ENCODE peak calls at places on chromosomes 13 and 19, in eight cellular contexts. One of them, this sample, is unnamed.
A peak's percentile ranks its signal among the peaks of the same experiment; 100 is the strongest.

GRCh38 chr19:30206187-30206586 is 166.0 kb upstream of the ZNF536 start:
- DNase-seq in mucosa of descending colon: no peak
- DNase-seq in mesenchymal stem cell: no peak
- DNase-seq in astrocyte: no peak
- DNase-seq in left ventricle myocardium inferior: no peak
- DNase-seq in right lobe of liver: no peak
- DNase-seq in PC-3: no peak
- DNase-seq in IMR-90: no peak
- DNase-seq in this sample: no peak

GRCh38 chr13:33146843-33147611 is 130.8 kb downstream of the KL start:
- DNase-seq in PC-3: no peak
- DNase-seq in mesenchymal stem cell: no peak
- DNase-seq in IMR-90: no peak
- DNase-seq in right lobe of liver: no peak
- DNase-seq in mucosa of descending colon: no peak
- DNase-seq in left ventricle myocardium inferior: no peak
- DNase-seq in astrocyte: no peak
- DNase-seq in this sample: no peak

GRCh38 chr13:28584873-28585317 is 74.0 kb upstream of the POMP start:
- DNase-seq in right lobe of liver: no peak
- DNase-seq in mucosa of descending colon: no peak
- DNase-seq in PC-3: peak; percentile 48
- DNase-seq in astrocyte: peak; percentile 55
- DNase-seq in mesenchymal stem cell: peak; percentile 40
- DNase-seq in IMR-90: peak; percentile 71
- DNase-seq in left ventricle myocardium inferior: no peak
- DNase-seq in this sample: no peak

GRCh38 chr13:100566543-100566942 is 22.0 kb downstream of the GGACT start:
- DNase-seq in IMR-90: peak; percentile 40
- DNase-seq in left ventricle myocardium inferior: no peak
- DNase-seq in right lobe of liver: no peak
- DNase-seq in mucosa of descending colon: no peak
- DNase-seq in mesenchymal stem cell: no peak
- DNase-seq in astrocyte: peak; percentile 41
- DNase-seq in PC-3: peak; percentile 69
- DNase-seq in this sample: no peak

GRCh38 chr13:39803156-39803555 is 147.7 kb downstream of the COG6 start:
- DNase-seq in mesenchymal stem cell: no peak
- DNase-seq in IMR-90: no peak
- DNase-seq in astrocyte: no peak
- DNase-seq in mucosa of descending colon: no peak
- DNase-seq in PC-3: no peak
- DNase-seq in right lobe of liver: no peak
- DNase-seq in left ventricle myocardium inferior: no peak
- DNase-seq in this sample: no peak

GRCh38 chr19:44869728-44870470 is 21.2 kb upstream of the TOMM40 start:
- DNase-seq in PC-3: peak; percentile 27
- DNase-seq in right lobe of liver: peak; percentile 69
- DNase-seq in left ventricle myocardium inferior: no peak
- DNase-seq in mesenchymal stem cell: peak; percentile 53
- DNase-seq in astrocyte: peak; percentile 92
- DNase-seq in IMR-90: peak; percentile 84
- DNase-seq in mucosa of descending colon: no peak
- DNase-seq in this sample: peak; percentile 32

GRCh38 chr19:784541-784940 is 12.7 kb upstream of the PTBP1 start:
- DNase-seq in mesenchymal stem cell: no peak
- DNase-seq in IMR-90: no peak
- DNase-seq in left ventricle myocardium inferior: no peak
- DNase-seq in PC-3: no peak
- DNase-seq in mucosa of descending colon: no peak
- DNase-seq in astrocyte: no peak
- DNase-seq in right lobe of liver: no peak
- DNase-seq in this sample: no peak

GRCh38 chr13:105991622-105992254 is 543.7 kb downstream of the EFNB2 start:
- DNase-seq in astrocyte: peak; percentile 67
- DNase-seq in IMR-90: peak; percentile 80
- DNase-seq in left ventricle myocardium inferior: no peak
- DNase-seq in right lobe of liver: no peak
- DNase-seq in mesenchymal stem cell: peak; percentile 90
- DNase-seq in PC-3: peak; percentile 86
- DNase-seq in mucosa of descending colon: no peak
- DNase-seq in this sample: peak; percentile 71

GRCh38 chr13:29911781-29912478 is 61.5 kb upstream of the UBL3 start:
- DNase-seq in mesenchymal stem cell: no peak
- DNase-seq in right lobe of liver: no peak
- DNase-seq in mucosa of descending colon: no peak
- DNase-seq in left ventricle myocardium inferior: no peak
- DNase-seq in IMR-90: no peak
- DNase-seq in astrocyte: no peak
- DNase-seq in PC-3: no peak
- DNase-seq in this sample: no peak

GRCh38 chr19:5955638-5955935 is 22.4 kb downstream of the RANBP3 start:
- DNase-seq in PC-3: no peak
- DNase-seq in right lobe of liver: no peak
- DNase-seq in left ventricle myocardium inferior: no peak
- DNase-seq in IMR-90: peak; percentile 47
- DNase-seq in mucosa of descending colon: no peak
- DNase-seq in astrocyte: peak; percentile 51
- DNase-seq in mesenchymal stem cell: peak; percentile 30
- DNase-seq in this sample: no peak

GRCh38 chr19:45182758-45183157 is 4.2 kb downstream of the BLOC1S3 start:
- DNase-seq in IMR-90: no peak
- DNase-seq in mesenchymal stem cell: no peak
- DNase-seq in astrocyte: no peak
- DNase-seq in right lobe of liver: no peak
- DNase-seq in mucosa of descending colon: no peak
- DNase-seq in left ventricle myocardium inferior: no peak
- DNase-seq in PC-3: peak; percentile 79
- DNase-seq in this sample: no peak

GRCh38 chr13:99774644-99775043 is 196.9 kb downstream of the ZIC5 start:
- DNase-seq in left ventricle myocardium inferior: no peak
- DNase-seq in right lobe of liver: no peak
- DNase-seq in astrocyte: no peak
- DNase-seq in mesenchymal stem cell: no peak
- DNase-seq in IMR-90: no peak
- DNase-seq in PC-3: no peak
- DNase-seq in mucosa of descending colon: no peak
- DNase-seq in this sample: no peak

GRCh38 chr13:93080587-93080986 is 146.0 kb upstream of the GPC6 start:
- DNase-seq in right lobe of liver: no peak
- DNase-seq in mucosa of descending colon: no peak
- DNase-seq in astrocyte: peak; percentile 90
- DNase-seq in IMR-90: peak; percentile 10
- DNase-seq in left ventricle myocardium inferior: no peak
- DNase-seq in PC-3: peak; percentile 40
- DNase-seq in mesenchymal stem cell: peak; percentile 3
- DNase-seq in this sample: no peak

GRCh38 chr19:3098515-3099346 is 4.6 kb downstream of the GNA11 start:
- DNase-seq in right lobe of liver: peak; percentile 68
- DNase-seq in PC-3: no peak
- DNase-seq in mucosa of descending colon: peak; percentile 70
- DNase-seq in astrocyte: no peak
- DNase-seq in left ventricle myocardium inferior: peak; percentile 86
- DNase-seq in mesenchymal stem cell: peak; percentile 60
- DNase-seq in IMR-90: peak; percentile 23
- DNase-seq in this sample: peak; percentile 47

GRCh38 chr13:92950771-92951170 is 275.8 kb upstream of the GPC6 start:
- DNase-seq in astrocyte: no peak
- DNase-seq in IMR-90: no peak
- DNase-seq in mesenchymal stem cell: no peak
- DNase-seq in mucosa of descending colon: no peak
- DNase-seq in PC-3: no peak
- DNase-seq in right lobe of liver: no peak
- DNase-seq in left ventricle myocardium inferior: no peak
- DNase-seq in this sample: no peak

GRCh38 chr19:10603084-10603872 is 16.2 kb upstream of the AP1M2 start:
- DNase-seq in mesenchymal stem cell: peak; percentile 17
- DNase-seq in mucosa of descending colon: peak; percentile 54
- DNase-seq in left ventricle myocardium inferior: peak; percentile 39
- DNase-seq in PC-3: no peak
- DNase-seq in right lobe of liver: peak; percentile 51
- DNase-seq in astrocyte: no peak
- DNase-seq in IMR-90: no peak
- DNase-seq in this sample: no peak

GRCh38 chr19:48372904-48373303 is 8.7 kb downstream of the SYNGR4 start:
- DNase-seq in left ventricle myocardium inferior: no peak
- DNase-seq in PC-3: peak; percentile 88
- DNase-seq in IMR-90: no peak
- DNase-seq in astrocyte: no peak
- DNase-seq in mucosa of descending colon: no peak
- DNase-seq in right lobe of liver: no peak
- DNase-seq in mesenchymal stem cell: no peak
- DNase-seq in this sample: no peak

GRCh38 chr19:38634757-38635482 is 12.5 kb upstream of the ACTN4 start:
- DNase-seq in mucosa of descending colon: peak; percentile 88
- DNase-seq in IMR-90: peak; percentile 54
- DNase-seq in mesenchymal stem cell: peak; percentile 71
- DNase-seq in astrocyte: no peak
- DNase-seq in left ventricle myocardium inferior: peak; percentile 71
- DNase-seq in right lobe of liver: peak; percentile 73
- DNase-seq in PC-3: peak; percentile 73
- DNase-seq in this sample: peak; percentile 64

GRCh38 chr13:98423417-98423816 is 153.5 kb downstream of the STK24 start:
- DNase-seq in right lobe of liver: no peak
- DNase-seq in PC-3: no peak
- DNase-seq in mucosa of descending colon: no peak
- DNase-seq in IMR-90: no peak
- DNase-seq in mesenchymal stem cell: no peak
- DNase-seq in left ventricle myocardium inferior: no peak
- DNase-seq in astrocyte: no peak
- DNase-seq in this sample: no peak

GRCh38 chr19:1411255-1412191 is 4.1 kb downstream of the DAZAP1 start:
- DNase-seq in left ventricle myocardium inferior: peak; percentile 80
- DNase-seq in right lobe of liver: no peak
- DNase-seq in astrocyte: peak; percentile 47
- DNase-seq in mesenchymal stem cell: no peak
- DNase-seq in PC-3: no peak
- DNase-seq in IMR-90: peak; percentile 54
- DNase-seq in mucosa of descending colon: no peak
- DNase-seq in this sample: peak; percentile 35

GRCh38 chr19:29029271-29029670 is 183.7 kb downstream of the UQCRFS1 start:
- DNase-seq in astrocyte: no peak
- DNase-seq in mucosa of descending colon: no peak
- DNase-seq in mesenchymal stem cell: no peak
- DNase-seq in left ventricle myocardium inferior: no peak
- DNase-seq in PC-3: no peak
- DNase-seq in IMR-90: peak; percentile 8
- DNase-seq in right lobe of liver: no peak
- DNase-seq in this sample: peak; percentile 9

GRCh38 chr13:114285166-114285808 is 3.9 kb downstream of the UPF3A start:
- DNase-seq in PC-3: peak; percentile 33
- DNase-seq in mucosa of descending colon: no peak
- DNase-seq in IMR-90: peak; percentile 17
- DNase-seq in astrocyte: peak; percentile 45
- DNase-seq in left ventricle myocardium inferior: no peak
- DNase-seq in mesenchymal stem cell: peak; percentile 19
- DNase-seq in right lobe of liver: no peak
- DNase-seq in this sample: no peak

GRCh38 chr19:31979362-31979761 is 366.0 kb upstream of the ZNF507 start:
- DNase-seq in mesenchymal stem cell: no peak
- DNase-seq in right lobe of liver: no peak
- DNase-seq in PC-3: no peak
- DNase-seq in left ventricle myocardium inferior: no peak
- DNase-seq in astrocyte: no peak
- DNase-seq in IMR-90: no peak
- DNase-seq in mucosa of descending colon: no peak
- DNase-seq in this sample: no peak
- H3K9me3 ChIP-seq in mesenchymal stem cell: no peaks in the 10 kb centered on the region
- H3K9me3 ChIP-seq in right lobe of liver: no peaks in the 10 kb centered on the region
- H3K9me3 ChIP-seq in PC-3: no peaks in the 10 kb centered on the region
- H3K9me3 ChIP-seq in left ventricle myocardium inferior: no peaks in the 10 kb centered on the region
- H3K9me3 ChIP-seq in astrocyte: peaks cover 5% of the 10 kb centered on the region
- H3K9me3 ChIP-seq in IMR-90: peaks cover 18% of the 10 kb centered on the region
- H3K9me3 ChIP-seq in mucosa of descending colon: no peaks in the 10 kb centered on the region
- H3K9me3 ChIP-seq in this sample: no peaks in the 10 kb centered on the region

GRCh38 chr19:12346896-12347295 is 13.5 kb upstream of the ZNF563 start:
- DNase-seq in IMR-90: no peak
- DNase-seq in mucosa of descending colon: no peak
- DNase-seq in astrocyte: no peak
- DNase-seq in left ventricle myocardium inferior: no peak
- DNase-seq in mesenchymal stem cell: no peak
- DNase-seq in PC-3: no peak
- DNase-seq in right lobe of liver: no peak
- DNase-seq in this sample: no peak
- H3K9me3 ChIP-seq in IMR-90: peaks cover 50% of the 10 kb centered on the region
- H3K9me3 ChIP-seq in mucosa of descending colon: peaks cover 74% of the 10 kb centered on the region
- H3K9me3 ChIP-seq in astrocyte: peaks cover 41% of the 10 kb centered on the region
- H3K9me3 ChIP-seq in left ventricle myocardium inferior: peaks cover 98% of the 10 kb centered on the region
- H3K9me3 ChIP-seq in mesenchymal stem cell: peaks cover 86% of the 10 kb centered on the region
- H3K9me3 ChIP-seq in PC-3: peaks cover 74% of the 10 kb centered on the region
- H3K9me3 ChIP-seq in right lobe of liver: peaks cover 2% of the 10 kb centered on the region
- H3K9me3 ChIP-seq in this sample: peaks cover 67% of the 10 kb centered on the region

GRCh38 chr19:36672368-36672767 is 5.7 kb upstream of the ZNF461 start:
- DNase-seq in left ventricle myocardium inferior: no peak
- DNase-seq in IMR-90: no peak
- DNase-seq in right lobe of liver: no peak
- DNase-seq in mesenchymal stem cell: no peak
- DNase-seq in astrocyte: no peak
- DNase-seq in PC-3: no peak
- DNase-seq in mucosa of descending colon: no peak
- DNase-seq in this sample: no peak

GRCh38 chr19:36668646-36669045 is 2.0 kb upstream of the ZNF461 start:
- DNase-seq in PC-3: no peak
- DNase-seq in IMR-90: no peak
- DNase-seq in astrocyte: no peak
- DNase-seq in mesenchymal stem cell: no peak
- DNase-seq in right lobe of liver: no peak
- DNase-seq in mucosa of descending colon: no peak
- DNase-seq in left ventricle myocardium inferior: no peak
- DNase-seq in this sample: no peak

GRCh38 chr19:36679455-36679854 is 8.0 kb upstream of the ZNF567 start:
- DNase-seq in astrocyte: no peak
- DNase-seq in IMR-90: no peak
- DNase-seq in right lobe of liver: no peak
- DNase-seq in mucosa of descending colon: no peak
- DNase-seq in mesenchymal stem cell: no peak
- DNase-seq in left ventricle myocardium inferior: no peak
- DNase-seq in PC-3: no peak
- DNase-seq in this sample: no peak

DNA sequence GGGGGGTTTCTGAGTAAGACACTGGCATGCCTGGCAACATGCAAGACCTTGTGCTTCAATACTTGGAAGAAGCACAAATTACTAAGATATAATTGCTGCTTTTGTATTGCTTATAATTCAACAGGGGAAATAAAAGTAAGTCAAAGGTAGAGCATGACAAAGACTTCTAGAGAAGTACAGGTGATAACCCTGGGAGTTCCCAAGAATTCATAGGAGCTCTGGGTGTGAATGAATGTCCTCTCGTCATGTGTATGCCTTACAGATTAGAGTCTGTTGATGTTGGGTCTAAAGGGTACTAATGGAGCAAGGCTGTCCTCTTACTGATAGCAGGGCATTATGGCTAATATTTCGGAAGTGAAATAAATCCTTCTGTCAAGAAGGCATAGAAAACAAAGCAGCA is 7.6 kb upstream of the ZNF461 start:
- DNase-seq in PC-3: no peak
- DNase-seq in right lobe of liver: no peak
- DNase-seq in IMR-90: no peak
- DNase-seq in mesenchymal stem cell: no peak
- DNase-seq in astrocyte: no peak
- DNase-seq in mucosa of descending colon: no peak
- DNase-seq in left ventricle myocardium inferior: no peak
- DNase-seq in this sample: no peak
- H3K9me3 ChIP-seq in PC-3: peaks cover 1% of the 10 kb centered on the region
- H3K9me3 ChIP-seq in right lobe of liver: no peaks in the 10 kb centered on the region
- H3K9me3 ChIP-seq in IMR-90: peaks cover 23% of the 10 kb centered on the region
- H3K9me3 ChIP-seq in mesenchymal stem cell: peaks cover 61% of the 10 kb centered on the region
- H3K9me3 ChIP-seq in astrocyte: peaks cover 3% of the 10 kb centered on the region
- H3K9me3 ChIP-seq in mucosa of descending colon: peaks cover 93% of the 10 kb centered on the region
- H3K9me3 ChIP-seq in left ventricle myocardium inferior: peaks cover 84% of the 10 kb centered on the region
- H3K9me3 ChIP-seq in this sample: peaks cover 7% of the 10 kb centered on the region

GRCh38 chr19:27716922-27717321 is 1496.0 kb downstream of the UQCRFS1 start:
- DNase-seq in IMR-90: no peak
- DNase-seq in right lobe of liver: no peak
- DNase-seq in left ventricle myocardium inferior: no peak
- DNase-seq in mesenchymal stem cell: no peak
- DNase-seq in PC-3: no peak
- DNase-seq in astrocyte: no peak
- DNase-seq in mucosa of descending colon: no peak
- DNase-seq in this sample: no peak
- H3K9me3 ChIP-seq in IMR-90: peaks cover 8% of the 10 kb centered on the region
- H3K9me3 ChIP-seq in right lobe of liver: no peaks in the 10 kb centered on the region
- H3K9me3 ChIP-seq in left ventricle myocardium inferior: peaks cover 51% of the 10 kb centered on the region
- H3K9me3 ChIP-seq in mesenchymal stem cell: peaks cover 33% of the 10 kb centered on the region
- H3K9me3 ChIP-seq in PC-3: no peaks in the 10 kb centered on the region
- H3K9me3 ChIP-seq in astrocyte: no peaks in the 10 kb centered on the region
- H3K9me3 ChIP-seq in mucosa of descending colon: peaks cover 76% of the 10 kb centered on the region
- H3K9me3 ChIP-seq in this sample: no peaks in the 10 kb centered on the region